ENCODE peak calls at places on chromosomes 1 and 21, in four cellular contexts. X, C, S and L are unnamed samples.

GRCh38 chr1:185912504-185912903 is 178.3 kb downstream of the HMCN1 start:
- DNase-seq in C (no peak), S (no peak), X (no peak), L (no peak)

GRCh38 chr1:208437416-208437815 is 193.2 kb upstream of the PLXNA2 start:
- DNase-seq in X (no peak), C (no peak), S (no peak), L (peak; percentile 76)

GRCh38 chr1:118788372-118788955 is 199.7 kb downstream of the TBX15 start:
- DNase-seq in C (no peak), S (no peak), X (no peak), L (peak; percentile 32)

GRCh38 chr1:53981220-53981619 is 35.1 kb downstream of the LRRC42 start:
- DNase-seq in C (no peak), X (no peak), S (no peak), L (no peak)

GRCh38 chr1:201850053-201850397 is 21.1 kb downstream of the IPO9 start:
- DNase-seq in S (peak; percentile 75), X (peak; percentile 30), C (no peak), L (peak; percentile 65)

GRCh38 chr1:76827066-76827465 is 40.2 kb upstream of the ST6GALNAC5 start:
- DNase-seq in S (no peak), C (no peak), X (no peak), L (peak; percentile 2)

GRCh38 chr1:205976708-205977107 is 26.5 kb downstream of the RAB7B start:
- DNase-seq in S (no peak), C (peak; percentile 59), X (peak; percentile 77), L (peak; percentile 83)

GRCh38 chr1:6424000-6424565 is 493 bp upstream of the ESPN start:
- DNase-seq in X (no peak), C (no peak), S (no peak), L (no peak)

GRCh38 chr1:10210841-10211804 is 753 bp downstream of the KIF1B start:
- DNase-seq in C (peak; percentile 77), S (peak; percentile 90), X (peak; percentile 92), L (peak; percentile 95)

GRCh38 chr21:36059823-36060158 is 535 bp downstream of the SETD4 start:
- DNase-seq in S (peak; percentile 55), C (no peak), X (peak; percentile 36), L (no peak)

GRCh38 chr1:156025873-156026272 is 5.1 kb upstream of the SSR2 start:
- DNase-seq in C (peak; percentile 72), S (peak; percentile 50), X (no peak), L (peak; percentile 50)

GRCh38 chr1:87203890-87204289 is 124.8 kb upstream of the LMO4 start:
- DNase-seq in X (no peak), S (no peak), C (no peak), L (peak; percentile 69)

GRCh38 chr1:160325252-160325651 is 17.8 kb downstream of the COPA start:
- DNase-seq in S (no peak), C (no peak), X (no peak), L (no peak)

GRCh38 chr1:246647513-246647912 is 76.7 kb upstream of the SCCPDH start:
- DNase-seq in C (no peak), S (no peak), X (no peak), L (no peak)

GRCh38 chr1:203663294-203663693 is 36.7 kb downstream of the ATP2B4 start:
- DNase-seq in S (no peak), C (peak; percentile 52), X (no peak), L (peak; percentile 98)

GRCh38 chr21:28885853-28886177 is 106.9 kb downstream of the LTN1 start:
- DNase-seq in X (no peak), C (no peak), S (no peak), L (no peak)

GRCh38 chr1:16145988-16146887 is 9.6 kb downstream of the EPHA2 start:
- DNase-seq in C (peak; percentile 87), S (peak; percentile 69), X (peak; percentile 86), L (peak; percentile 79)

GRCh38 chr1:101592861-101593260 is 356.0 kb downstream of the S1PR1 start:
- DNase-seq in S (no peak), X (no peak), C (no peak), L (no peak)

GRCh38 chr1:3468236-3469103 is 14.0 kb downstream of the ARHGEF16 start:
- DNase-seq in C (no peak), S (no peak), X (peak; percentile 16), L (peak; percentile 62)

GRCh38 chr1:151175910-151176309 is at the start of gene TMOD4:
- DNase-seq in X (no peak), S (no peak), C (peak; percentile 37), L (peak; percentile 25)

GRCh38 chr1:180563013-180563827 is 4.5 kb downstream of the OVAAL start:
- DNase-seq in X (no peak), S (no peak), C (peak; percentile 58), L (peak; percentile 69)

GRCh38 chr1:64318428-64318827 is 115.0 kb downstream of the UBE2U start:
- DNase-seq in X (no peak), S (no peak), C (no peak), L (no peak)

GRCh38 chr1:112462953-112463279 is 45.8 kb upstream of the WNT2B start:
- DNase-seq in S (no peak), C (no peak), X (no peak), L (no peak)

GRCh38 chr1:234919061-234919755 is 209.4 kb downstream of the TOMM20 start:
- DNase-seq in C (no peak), S (no peak), X (peak; percentile 72), L (no peak)

GRCh38 chr1:246181244-246181643 is 325.8 kb downstream of the SMYD3 start:
- DNase-seq in C (no peak), X (no peak), S (no peak), L (no peak)